ENCODE peak calls at places on chromosomes 1 and 21, in five cellular contexts. One of them, this sample, is unnamed.

GRCh38 chr1:106185089-106185488 is 871.4 kb upstream of the PRMT6 start:
- DNase-seq in CD4-positive, alpha-beta memory T cell: no peak
- DNase-seq in naive thymus-derived CD4-positive, alpha-beta T cell: no peak
- DNase-seq in fibroblast of lung: no peak
- DNase-seq in OCI-LY7: no peak
- DNase-seq in this sample: no peak

GRCh38 chr1:51330331-51331201 is at the start of gene TTC39A:
- DNase-seq in CD4-positive, alpha-beta memory T cell: no peak
- DNase-seq in naive thymus-derived CD4-positive, alpha-beta T cell: no peak
- DNase-seq in fibroblast of lung: no peak
- DNase-seq in OCI-LY7: no peak
- DNase-seq in this sample: no peak

GRCh38 chr1:220785166-220786056 is 1.3 kb upstream of the MTARC1 start:
- DNase-seq in CD4-positive, alpha-beta memory T cell: no peak
- DNase-seq in naive thymus-derived CD4-positive, alpha-beta T cell: no peak
- DNase-seq in fibroblast of lung: no peak
- DNase-seq in OCI-LY7: no peak
- DNase-seq in this sample: no peak

GRCh38 chr21:33362044-33362555 is 37.3 kb downstream of the IFNAR1 start:
- DNase-seq in CD4-positive, alpha-beta memory T cell: peak
- DNase-seq in naive thymus-derived CD4-positive, alpha-beta T cell: peak
- DNase-seq in fibroblast of lung: no peak
- DNase-seq in OCI-LY7: peak
- DNase-seq in this sample: peak

GRCh38 chr21:39737376-39738000 is 7.5 kb upstream of the IGSF5 start:
- DNase-seq in CD4-positive, alpha-beta memory T cell: no peak
- DNase-seq in naive thymus-derived CD4-positive, alpha-beta T cell: no peak
- DNase-seq in fibroblast of lung: no peak
- DNase-seq in OCI-LY7: no peak
- DNase-seq in this sample: no peak

GRCh38 chr21:42580793-42581201 is 67.1 kb downstream of the SLC37A1 start:
- DNase-seq in CD4-positive, alpha-beta memory T cell: no peak
- DNase-seq in naive thymus-derived CD4-positive, alpha-beta T cell: no peak
- DNase-seq in fibroblast of lung: no peak
- DNase-seq in OCI-LY7: no peak
- DNase-seq in this sample: no peak

GRCh38 chr21:18840239-18840638 is 436.7 kb upstream of the TMPRSS15 start:
- DNase-seq in CD4-positive, alpha-beta memory T cell: no peak
- DNase-seq in naive thymus-derived CD4-positive, alpha-beta T cell: no peak
- DNase-seq in fibroblast of lung: peak
- DNase-seq in OCI-LY7: peak
- DNase-seq in this sample: peak

GRCh38 chr1:54835131-54835898 is 34.2 kb upstream of the TTC22 start:
- DNase-seq in CD4-positive, alpha-beta memory T cell: no peak
- DNase-seq in naive thymus-derived CD4-positive, alpha-beta T cell: no peak
- DNase-seq in fibroblast of lung: no peak
- DNase-seq in OCI-LY7: no peak
- DNase-seq in this sample: no peak

GRCh38 chr1:165824269-165824643 is 3.2 kb upstream of the UCK2 start:
- DNase-seq in CD4-positive, alpha-beta memory T cell: no peak
- DNase-seq in naive thymus-derived CD4-positive, alpha-beta T cell: no peak
- DNase-seq in fibroblast of lung: no peak
- DNase-seq in OCI-LY7: no peak
- DNase-seq in this sample: no peak

GRCh38 chr1:224333939-224334701 is 4.1 kb upstream of the NVL start:
- DNase-seq in CD4-positive, alpha-beta memory T cell: no peak
- DNase-seq in naive thymus-derived CD4-positive, alpha-beta T cell: no peak
- DNase-seq in fibroblast of lung: peak
- DNase-seq in OCI-LY7: no peak
- DNase-seq in this sample: no peak

GRCh38 chr1:73859227-73859626 is 338.7 kb downstream of the LRRIQ3 start:
- DNase-seq in CD4-positive, alpha-beta memory T cell: no peak
- DNase-seq in naive thymus-derived CD4-positive, alpha-beta T cell: no peak
- DNase-seq in fibroblast of lung: no peak
- DNase-seq in OCI-LY7: no peak
- DNase-seq in this sample: no peak

GRCh38 chr1:210200090-210200736 is 32.4 kb upstream of the SERTAD4 start:
- DNase-seq in CD4-positive, alpha-beta memory T cell: no peak
- DNase-seq in naive thymus-derived CD4-positive, alpha-beta T cell: no peak
- DNase-seq in fibroblast of lung: no peak
- DNase-seq in OCI-LY7: no peak
- DNase-seq in this sample: no peak

GRCh38 chr1:161946071-161946987 is 77.3 kb downstream of the OLFML2B start:
- DNase-seq in CD4-positive, alpha-beta memory T cell: no peak
- DNase-seq in naive thymus-derived CD4-positive, alpha-beta T cell: no peak
- DNase-seq in fibroblast of lung: peak
- DNase-seq in OCI-LY7: no peak
- DNase-seq in this sample: no peak

GRCh38 chr21:45506241-45506817 is 35.9 kb downstream of the SLC19A1 start:
- DNase-seq in CD4-positive, alpha-beta memory T cell: no peak
- DNase-seq in naive thymus-derived CD4-positive, alpha-beta T cell: no peak
- DNase-seq in fibroblast of lung: no peak
- DNase-seq in OCI-LY7: no peak
- DNase-seq in this sample: no peak

GRCh38 chr1:63368131-63368530 is 704 bp downstream of the ALG6 start:
- DNase-seq in CD4-positive, alpha-beta memory T cell: no peak
- DNase-seq in naive thymus-derived CD4-positive, alpha-beta T cell: no peak
- DNase-seq in fibroblast of lung: peak
- DNase-seq in OCI-LY7: peak
- DNase-seq in this sample: peak

GRCh38 chr1:111958911-111959310 is 30.6 kb downstream of the KCND3 start:
- DNase-seq in CD4-positive, alpha-beta memory T cell: no peak
- DNase-seq in naive thymus-derived CD4-positive, alpha-beta T cell: no peak
- DNase-seq in fibroblast of lung: no peak
- DNase-seq in OCI-LY7: no peak
- DNase-seq in this sample: no peak

GRCh38 chr21:45669382-45669781 is 25.9 kb downstream of the PCBP3 start:
- DNase-seq in CD4-positive, alpha-beta memory T cell: no peak
- DNase-seq in naive thymus-derived CD4-positive, alpha-beta T cell: no peak
- DNase-seq in fibroblast of lung: no peak
- DNase-seq in OCI-LY7: no peak
- DNase-seq in this sample: no peak

GRCh38 chr1:101945884-101946283 is 50.8 kb downstream of the OLFM3 start:
- DNase-seq in CD4-positive, alpha-beta memory T cell: no peak
- DNase-seq in naive thymus-derived CD4-positive, alpha-beta T cell: no peak
- DNase-seq in fibroblast of lung: no peak
- DNase-seq in OCI-LY7: no peak
- DNase-seq in this sample: no peak

GRCh38 chr1:56064705-56065104 is 514.7 kb downstream of the PLPP3 start:
- DNase-seq in CD4-positive, alpha-beta memory T cell: no peak
- DNase-seq in naive thymus-derived CD4-positive, alpha-beta T cell: no peak
- DNase-seq in fibroblast of lung: peak
- DNase-seq in OCI-LY7: no peak
- DNase-seq in this sample: no peak

GRCh38 chr1:44347280-44347679 is 7.8 kb downstream of the ERI3 start:
- DNase-seq in CD4-positive, alpha-beta memory T cell: no peak
- DNase-seq in naive thymus-derived CD4-positive, alpha-beta T cell: no peak
- DNase-seq in fibroblast of lung: peak
- DNase-seq in OCI-LY7: no peak
- DNase-seq in this sample: no peak

GRCh38 chr1:88803444-88803843 is 87.9 kb downstream of the GTF2B start:
- DNase-seq in CD4-positive, alpha-beta memory T cell: no peak
- DNase-seq in naive thymus-derived CD4-positive, alpha-beta T cell: no peak
- DNase-seq in fibroblast of lung: no peak
- DNase-seq in OCI-LY7: no peak
- DNase-seq in this sample: no peak

GRCh38 chr1:231192620-231193163 is 30.8 kb downstream of the TRIM67 start:
- DNase-seq in CD4-positive, alpha-beta memory T cell: no peak
- DNase-seq in naive thymus-derived CD4-positive, alpha-beta T cell: no peak
- DNase-seq in fibroblast of lung: peak
- DNase-seq in OCI-LY7: no peak
- DNase-seq in this sample: no peak

DNA sequence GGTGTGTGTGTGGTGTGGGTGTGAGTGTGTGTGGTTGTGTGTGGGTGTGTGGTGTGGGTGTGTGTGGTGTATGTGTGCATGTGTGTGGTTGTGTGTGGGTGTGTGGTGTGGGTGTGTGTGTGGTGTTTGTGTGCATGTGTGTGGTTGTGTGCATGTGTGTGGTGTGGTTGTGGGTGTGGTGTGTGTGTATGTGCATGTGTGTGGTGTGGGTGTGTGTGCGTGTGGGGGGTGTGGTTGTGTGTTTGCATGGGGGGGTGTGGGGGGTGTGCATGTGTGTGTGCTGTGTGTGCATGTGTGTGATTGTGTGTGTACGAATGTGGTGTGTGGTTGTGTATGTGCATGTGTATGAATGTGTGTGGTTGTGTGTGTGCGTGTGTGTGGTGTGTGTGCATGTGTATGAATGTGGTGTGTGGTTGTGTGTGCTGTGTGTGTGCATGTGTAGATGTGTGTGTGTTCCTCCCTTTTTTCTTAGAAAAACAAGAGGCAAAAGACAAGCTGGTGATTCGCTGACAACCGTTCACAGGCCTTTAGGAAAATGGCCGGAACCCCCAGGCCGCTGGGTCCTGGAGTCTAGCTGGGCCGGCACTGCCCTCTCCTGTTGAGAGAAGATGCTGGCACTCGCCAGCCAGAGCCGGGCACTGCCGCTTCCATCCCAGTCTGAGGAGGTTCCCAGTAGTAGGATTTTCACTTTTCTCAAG is 44.6 kb upstream of the ARHGEF16 start:
- DNase-seq in CD4-positive, alpha-beta memory T cell: no peak
- DNase-seq in naive thymus-derived CD4-positive, alpha-beta T cell: no peak
- DNase-seq in fibroblast of lung: peak
- DNase-seq in OCI-LY7: no peak
- DNase-seq in this sample: no peak
- H3K4me3 ChIP-seq in CD4-positive, alpha-beta memory T cell: no peak
- H3K4me3 ChIP-seq in naive thymus-derived CD4-positive, alpha-beta T cell: no peak
- H3K4me3 ChIP-seq in fibroblast of lung: no peak
- H3K4me3 ChIP-seq in OCI-LY7: no peak
- H3K4me3 ChIP-seq in this sample: no peak

GRCh38 chr1:4655674-4656532 is 1.5 kb downstream of the AJAP1 start:
- DNase-seq in CD4-positive, alpha-beta memory T cell: no peak
- DNase-seq in naive thymus-derived CD4-positive, alpha-beta T cell: no peak
- DNase-seq in fibroblast of lung: no peak
- DNase-seq in OCI-LY7: peak
- DNase-seq in this sample: no peak
- H3K4me3 ChIP-seq in CD4-positive, alpha-beta memory T cell: no peak
- H3K4me3 ChIP-seq in naive thymus-derived CD4-positive, alpha-beta T cell: no peak
- H3K4me3 ChIP-seq in fibroblast of lung: no peak
- H3K4me3 ChIP-seq in OCI-LY7: no peak
- H3K4me3 ChIP-seq in this sample: no peak

GRCh38 chr1:20322081-20322824 is 31.6 kb downstream of the VWA5B1 start:
- DNase-seq in CD4-positive, alpha-beta memory T cell: peak
- DNase-seq in naive thymus-derived CD4-positive, alpha-beta T cell: peak
- DNase-seq in fibroblast of lung: peak
- DNase-seq in OCI-LY7: peak
- DNase-seq in this sample: peak
- H3K4me3 ChIP-seq in CD4-positive, alpha-beta memory T cell: peak
- H3K4me3 ChIP-seq in naive thymus-derived CD4-positive, alpha-beta T cell: peak
- H3K4me3 ChIP-seq in fibroblast of lung: no peak
- H3K4me3 ChIP-seq in OCI-LY7: peak
- H3K4me3 ChIP-seq in this sample: no peak

GRCh38 chr1:15966081-15966955 is 9.6 kb downstream of the ZBTB17 start:
- DNase-seq in CD4-positive, alpha-beta memory T cell: peak
- DNase-seq in naive thymus-derived CD4-positive, alpha-beta T cell: no peak
- DNase-seq in fibroblast of lung: no peak
- DNase-seq in OCI-LY7: peak
- DNase-seq in this sample: no peak
- H3K4me3 ChIP-seq in CD4-positive, alpha-beta memory T cell: peak
- H3K4me3 ChIP-seq in naive thymus-derived CD4-positive, alpha-beta T cell: peak
- H3K4me3 ChIP-seq in fibroblast of lung: no peak
- H3K4me3 ChIP-seq in OCI-LY7: peak
- H3K4me3 ChIP-seq in this sample: no peak

This sample was measured in Jurkat, Clone E6-1.